ENCODE peak calls at places on chromosomes 2 and 18, in four cellular contexts. One of them, this sample, is unnamed.

GRCh38 chr2:233353101-233353768 is 1.1 kb upstream of the DGKD start:
- DNase-seq in hepatocyte: peak; percentile 5
- DNase-seq in HCT116: no peak
- DNase-seq in PC-3: no peak
- DNase-seq in this sample: no peak

GRCh38 chr2:11234309-11234708 is 79.0 kb downstream of the SLC66A3 start:
- DNase-seq in hepatocyte: no peak
- DNase-seq in HCT116: no peak
- DNase-seq in PC-3: peak; percentile 40
- DNase-seq in this sample: no peak

GRCh38 chr2:86314125-86314524 is 23.3 kb downstream of the REEP1 start:
- DNase-seq in hepatocyte: no peak
- DNase-seq in HCT116: no peak
- DNase-seq in PC-3: no peak
- DNase-seq in this sample: no peak

GRCh38 chr2:10043256-10043905 is at the start of gene KLF11:
- DNase-seq in hepatocyte: peak; percentile 97
- DNase-seq in HCT116: peak; percentile 57
- DNase-seq in PC-3: peak; percentile 84
- DNase-seq in this sample: no peak

GRCh38 chr18:46712406-46712805 is 44.4 kb downstream of the ST8SIA5 start:
- DNase-seq in hepatocyte: peak; percentile 43
- DNase-seq in HCT116: no peak
- DNase-seq in PC-3: peak; percentile 50
- DNase-seq in this sample: no peak

GRCh38 chr2:226554726-226555125 is 244.9 kb downstream of the IRS1 start:
- DNase-seq in hepatocyte: no peak
- DNase-seq in HCT116: no peak
- DNase-seq in PC-3: no peak
- DNase-seq in this sample: no peak

GRCh38 chr18:36025025-36025424 is 42.3 kb downstream of the RPRD1A start:
- DNase-seq in hepatocyte: no peak
- DNase-seq in HCT116: no peak
- DNase-seq in PC-3: no peak
- DNase-seq in this sample: no peak

GRCh38 chr2:27085670-27086089 is 892 bp upstream of the KHK start:
- DNase-seq in hepatocyte: peak; percentile 84
- DNase-seq in HCT116: no peak
- DNase-seq in PC-3: peak; percentile 69
- DNase-seq in this sample: peak; percentile 35

GRCh38 chr2:3637311-3637675 is 20.7 kb upstream of the ALLC start:
- DNase-seq in hepatocyte: no peak
- DNase-seq in HCT116: no peak
- DNase-seq in PC-3: no peak
- DNase-seq in this sample: no peak

GRCh38 chr2:240851078-240851861 is 17.4 kb upstream of the AGXT start:
- DNase-seq in hepatocyte: peak; percentile 87
- DNase-seq in HCT116: peak; percentile 58
- DNase-seq in PC-3: peak; percentile 83
- DNase-seq in this sample: peak; percentile 19

GRCh38 chr2:140975237-140975636 is 1155.6 kb downstream of the LRP1B start:
- DNase-seq in hepatocyte: no peak
- DNase-seq in HCT116: no peak
- DNase-seq in PC-3: peak; percentile 30
- DNase-seq in this sample: no peak

GRCh38 chr18:79506191-79507075 is 110.7 kb downstream of the NFATC1 start:
- DNase-seq in hepatocyte: no peak
- DNase-seq in HCT116: no peak
- DNase-seq in PC-3: no peak
- DNase-seq in this sample: no peak

GRCh38 chr2:71216501-71216900 is 10.4 kb downstream of the PAIP2B start:
- DNase-seq in hepatocyte: no peak
- DNase-seq in HCT116: peak; percentile 22
- DNase-seq in PC-3: peak; percentile 63
- DNase-seq in this sample: peak; percentile 21

GRCh38 chr2:127508621-127509034 is 17.7 kb downstream of the IWS1 start:
- DNase-seq in hepatocyte: peak; percentile 75
- DNase-seq in HCT116: peak; percentile 66
- DNase-seq in PC-3: peak; percentile 99
- DNase-seq in this sample: peak; percentile 84

GRCh38 chr2:127508025-127508620 is 18.2 kb downstream of the IWS1 start:
- DNase-seq in hepatocyte: no peak
- DNase-seq in HCT116: no peak
- DNase-seq in PC-3: no peak
- DNase-seq in this sample: no peak

GRCh38 chr2:127511090-127511489 is 15.2 kb downstream of the IWS1 start:
- DNase-seq in hepatocyte: no peak
- DNase-seq in HCT116: no peak
- DNase-seq in PC-3: no peak
- DNase-seq in this sample: no peak

GRCh38 chr2:127511917-127512316 is 14.4 kb downstream of the IWS1 start:
- DNase-seq in hepatocyte: no peak
- DNase-seq in HCT116: no peak
- DNase-seq in PC-3: no peak
- DNase-seq in this sample: no peak

GRCh38 chr2:127510073-127510472 is 16.2 kb downstream of the IWS1 start:
- DNase-seq in hepatocyte: peak; percentile 19
- DNase-seq in HCT116: no peak
- DNase-seq in PC-3: peak; percentile 37
- DNase-seq in this sample: no peak
- H4K20me1 ChIP-seq in hepatocyte: peaks cover 65% of the 10 kb centered on the region
- H4K20me1 ChIP-seq in HCT116: peaks cover 35% of the 10 kb centered on the region
- H4K20me1 ChIP-seq in PC-3: peaks cover 23% of the 10 kb centered on the region
- H4K20me1 ChIP-seq in this sample: peaks cover 8% of the 10 kb centered on the region

GRCh38 chr2:54725343-54726099 is 2.1 kb downstream of the EML6 start:
- DNase-seq in hepatocyte: no peak
- DNase-seq in HCT116: no peak
- DNase-seq in PC-3: no peak
- DNase-seq in this sample: no peak

GRCh38 chr2:54724560-54725342 is 1.3 kb downstream of the EML6 start:
- DNase-seq in hepatocyte: peak; percentile 54
- DNase-seq in HCT116: no peak
- DNase-seq in PC-3: peak; percentile 25
- DNase-seq in this sample: no peak

GRCh38 chr2:54724150-54724559 is 693 bp downstream of the EML6 start:
- DNase-seq in hepatocyte: no peak
- DNase-seq in HCT116: no peak
- DNase-seq in PC-3: no peak
- DNase-seq in this sample: no peak

GRCh38 chr2:54722641-54723299 is 692 bp upstream of the EML6 start:
- DNase-seq in hepatocyte: no peak
- DNase-seq in HCT116: peak; percentile 0
- DNase-seq in PC-3: peak; percentile 31
- DNase-seq in this sample: no peak

GRCh38 chr2:54723300-54724149 is at the start of gene EML6:
- DNase-seq in hepatocyte: peak; percentile 99
- DNase-seq in HCT116: peak; percentile 96
- DNase-seq in PC-3: peak; percentile 99
- DNase-seq in this sample: peak; percentile 80
- TF ChIP-seq EZH2 in hepatocyte: no peak
- TF ChIP-seq EZH2 in HCT116: no peak
- TF ChIP-seq EZH2 in PC-3: no peak
- TF ChIP-seq EZH2 in this sample: no peak

DNA sequence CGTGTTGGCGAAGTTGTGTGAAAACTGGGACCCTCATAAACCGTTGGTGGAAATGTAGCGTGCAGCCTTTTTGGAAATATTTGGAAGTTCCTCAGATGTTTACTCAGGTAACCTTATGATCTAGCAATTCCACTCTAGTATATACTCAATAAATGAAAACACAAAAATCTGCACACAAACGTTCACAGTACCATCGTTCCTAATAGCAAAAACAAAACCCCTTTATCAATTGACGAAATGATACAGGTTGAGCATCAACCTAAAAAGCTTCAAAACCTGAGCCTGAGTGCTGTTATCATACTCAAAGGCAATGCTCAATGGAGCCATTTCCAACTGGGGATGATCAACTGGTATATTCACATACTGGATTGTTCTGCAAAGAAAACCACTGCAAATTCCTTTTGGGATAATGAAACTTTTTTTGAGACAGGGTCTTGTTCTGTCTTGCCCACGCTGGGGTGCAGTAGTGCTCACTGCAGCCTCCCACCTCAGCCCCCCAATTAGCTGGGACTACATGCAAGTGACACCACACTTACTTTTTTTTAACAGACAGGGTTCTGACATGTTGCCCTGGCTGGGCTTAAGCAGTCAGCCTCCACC is 777 bp upstream of the C18orf32 start:
- DNase-seq in hepatocyte: no peak
- DNase-seq in HCT116: no peak
- DNase-seq in PC-3: no peak
- DNase-seq in this sample: no peak
- H4K20me1 ChIP-seq in hepatocyte: peaks cover 12% of the 10 kb centered on the region
- H4K20me1 ChIP-seq in HCT116: peaks cover 16% of the 10 kb centered on the region
- H4K20me1 ChIP-seq in PC-3: peaks cover 23% of the 10 kb centered on the region
- H4K20me1 ChIP-seq in this sample: no peaks in the 10 kb centered on the region

GRCh38 chr2:224038830-224039079 is 331 bp downstream of the SERPINE2 start:
- DNase-seq in hepatocyte: no peak
- DNase-seq in HCT116: no peak
- DNase-seq in PC-3: no peak
- DNase-seq in this sample: no peak

GRCh38 chr2:224039770-224040088 is 643 bp upstream of the SERPINE2 start:
- DNase-seq in hepatocyte: no peak
- DNase-seq in HCT116: no peak
- DNase-seq in PC-3: no peak
- DNase-seq in this sample: no peak

GRCh38 chr2:224036731-224037376 is 2.2 kb downstream of the SERPINE2 start:
- DNase-seq in hepatocyte: no peak
- DNase-seq in HCT116: no peak
- DNase-seq in PC-3: peak; percentile 3
- DNase-seq in this sample: no peak

GRCh38 chr2:224039080-224039769 is at the start of gene SERPINE2:
- DNase-seq in hepatocyte: peak; percentile 77
- DNase-seq in HCT116: peak; percentile 52
- DNase-seq in PC-3: peak; percentile 69
- DNase-seq in this sample: no peak

GRCh38 chr2:224038049-224038829 is 847 bp downstream of the SERPINE2 start:
- DNase-seq in hepatocyte: peak; percentile 57
- DNase-seq in HCT116: no peak
- DNase-seq in PC-3: peak; percentile 50
- DNase-seq in this sample: no peak
- TF ChIP-seq EZH2 in hepatocyte: no peak
- TF ChIP-seq EZH2 in HCT116: no peak
- TF ChIP-seq EZH2 in PC-3: no peak
- TF ChIP-seq EZH2 in this sample: no peak